ENCODE peak calls at places on chromosome 14, in five cellular contexts. B, C, A, I and P are unnamed samples. For H3K9me3, the result is how much of the 10 kb centered on the place peaks cover.

GRCh38 chr14:63663428-63664142 is 21.9 kb upstream of the WDR89 start:
- DNase-seq in C (no peak), B (peak), A (peak), I (no peak), P (no peak)

GRCh38 chr14:76473381-76474263 is 97.7 kb downstream of the ESRRB start:
- DNase-seq in C (no peak), I (peak), A (no peak), B (peak), P (no peak)

GRCh38 chr14:101200650-101201516 is 297.4 kb upstream of the RTL1 start:
- DNase-seq in B (no peak), C (peak), A (no peak), I (peak), P (peak)

GRCh38 chr14:83714141-83714540 is 1815.8 kb upstream of the FLRT2 start:
- DNase-seq in C (no peak), B (no peak), A (no peak), I (no peak), P (no peak)

GRCh38 chr14:90503582-90503981 is 106.8 kb downstream of the CALM1 start:
- DNase-seq in I (no peak), B (no peak), C (no peak), A (no peak), P (no peak)

GRCh38 chr14:96986701-96987474 is 189.7 kb downstream of the VRK1 start:
- DNase-seq in A (no peak), I (no peak), C (no peak), B (peak), P (no peak)

GRCh38 chr14:58639842-58640484 is 2.2 kb downstream of the DACT1 start:
- DNase-seq in A (peak), I (peak), C (no peak), B (no peak), P (no peak)

GRCh38 chr14:50351016-50351415 is 38.9 kb downstream of the DMAC2L start:
- DNase-seq in B (no peak), I (no peak), A (peak), C (no peak), P (no peak)

GRCh38 chr14:85688024-85688423 is 158.1 kb downstream of the FLRT2 start:
- DNase-seq in A (peak), I (no peak), C (no peak), B (no peak), P (no peak)

GRCh38 chr14:70995671-70996070 is 88.4 kb downstream of the PCNX1 start:
- DNase-seq in I (no peak), A (peak), B (no peak), C (no peak), P (no peak)

GRCh38 chr14:56633544-56633943 is 53.9 kb downstream of the TMEM260 start:
- DNase-seq in C (no peak), I (no peak), A (peak), B (no peak), P (no peak)

GRCh38 chr14:44961151-44961729 is 507 bp downstream of the KLHL28 start:
- DNase-seq in A (peak), B (peak), I (peak), C (peak), P (no peak)

GRCh38 chr14:40308240-40308639 is 876.0 kb upstream of the FBXO33 start:
- DNase-seq in A (no peak), C (no peak), B (no peak), I (no peak), P (no peak)

GRCh38 chr14:90382491-90383125 is 14.2 kb upstream of the CALM1 start:
- DNase-seq in I (peak), C (peak), A (peak), B (peak), P (no peak)

GRCh38 chr14:51792819-51793218 is 67.6 kb upstream of the GNG2 start:
- DNase-seq in A (peak), B (no peak), C (no peak), I (no peak), P (no peak)

GRCh38 chr14:80213602-80214001 is 2.3 kb upstream of the DIO2 start:
- DNase-seq in C (no peak), A (peak), I (no peak), B (peak), P (no peak)

GRCh38 chr14:51430079-51430478 is 190.0 kb downstream of the TMX1 start:
- DNase-seq in B (no peak), I (no peak), A (peak), C (no peak), P (no peak)

GRCh38 chr14:28157289-28157869 is 609.2 kb upstream of the FOXG1 start:
- DNase-seq in B (no peak), I (no peak), C (no peak), A (no peak), P (no peak)

GRCh38 chr14:31998220-31998559 is 78.9 kb upstream of the ARHGAP5 start:
- DNase-seq in C (no peak), B (no peak), I (no peak), A (no peak), P (no peak)

GRCh38 chr14:76937181-76938091 is 91.1 kb downstream of the IRF2BPL start:
- DNase-seq in C (no peak), A (peak), I (no peak), B (no peak), P (no peak)

GRCh38 chr14:91261115-91261514 is 16.6 kb upstream of the GPR68 start:
- DNase-seq in A (no peak), C (no peak), I (no peak), B (no peak), P (no peak)

GRCh38 chr14:91350813-91351507 is 66.7 kb downstream of the CCDC88C start:
- DNase-seq in A (no peak), I (no peak), B (peak), C (no peak), P (peak)

GRCh38 chr14:26605602-26606001 is 7.8 kb upstream of the NOVA1 start:
- DNase-seq in A (no peak), B (no peak), I (no peak), C (no peak), P (no peak)
- H3K9me3 ChIP-seq in A (under half), B (under half), I (under half), C (under half), P (under half)

GRCh38 chr14:68960123-68960522 is 19.0 kb downstream of the ACTN1 start:
- DNase-seq in A (no peak), I (no peak), B (no peak), C (no peak), P (no peak)

GRCh38 chr14:68956728-68957127 is 22.4 kb downstream of the ACTN1 start:
- DNase-seq in C (no peak), A (peak), I (no peak), B (no peak), P (no peak)

GRCh38 chr14:68958553-68958952 is 20.5 kb downstream of the ACTN1 start:
- DNase-seq in A (no peak), B (no peak), C (no peak), I (no peak), P (no peak)

GRCh38 chr14:68959035-68959434 is 20.1 kb downstream of the ACTN1 start:
- DNase-seq in B (no peak), I (no peak), C (no peak), A (no peak), P (no peak)

GRCh38 chr14:68957688-68958248 is 21.3 kb downstream of the ACTN1 start:
- DNase-seq in A (no peak), C (no peak), I (no peak), B (no peak), P (no peak)
- H3K27ac ChIP-seq in A (peak), C (no peak), I (no peak), B (no peak), P (peak)

DNA sequence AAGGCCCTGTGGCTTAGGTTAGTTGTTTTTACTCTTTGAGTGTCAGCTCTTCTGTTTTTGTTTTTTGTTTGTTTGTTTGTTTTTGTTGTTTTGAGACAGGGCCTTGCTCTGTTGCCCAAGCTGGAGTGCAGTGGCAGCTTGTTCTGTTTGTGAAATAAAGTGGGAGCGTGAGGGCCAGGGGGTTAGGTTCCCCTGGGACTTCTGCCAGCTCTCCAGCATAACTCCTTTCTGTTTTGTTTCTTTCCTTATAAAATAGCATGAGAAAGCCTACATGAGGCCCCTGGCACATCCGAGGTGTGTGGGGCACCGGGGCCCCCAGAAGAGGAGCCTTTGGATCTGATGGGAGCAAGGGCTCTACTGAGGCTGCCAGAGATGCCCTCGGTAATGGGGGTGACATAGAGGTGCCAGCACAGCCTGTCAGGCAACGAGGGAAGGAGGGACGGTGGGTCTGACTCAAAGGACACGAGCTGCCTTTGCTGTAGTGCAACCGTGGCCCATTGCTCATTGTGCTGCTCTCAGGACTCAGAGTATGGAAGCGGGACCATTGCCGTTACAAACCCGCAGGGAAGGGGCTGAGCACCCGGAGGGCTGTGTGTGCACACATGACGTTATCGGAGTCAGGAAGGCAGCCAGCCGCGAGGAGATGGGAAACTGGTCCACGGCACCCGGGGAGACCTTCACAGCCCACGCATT is 9.1 kb upstream of the SERPINA11 start:
- DNase-seq in A (no peak), B (no peak), I (no peak), C (no peak), P (no peak)
- H3K9me3 ChIP-seq in A (under half), B (under half), I (under half), C (under half), P (under half)

DNA sequence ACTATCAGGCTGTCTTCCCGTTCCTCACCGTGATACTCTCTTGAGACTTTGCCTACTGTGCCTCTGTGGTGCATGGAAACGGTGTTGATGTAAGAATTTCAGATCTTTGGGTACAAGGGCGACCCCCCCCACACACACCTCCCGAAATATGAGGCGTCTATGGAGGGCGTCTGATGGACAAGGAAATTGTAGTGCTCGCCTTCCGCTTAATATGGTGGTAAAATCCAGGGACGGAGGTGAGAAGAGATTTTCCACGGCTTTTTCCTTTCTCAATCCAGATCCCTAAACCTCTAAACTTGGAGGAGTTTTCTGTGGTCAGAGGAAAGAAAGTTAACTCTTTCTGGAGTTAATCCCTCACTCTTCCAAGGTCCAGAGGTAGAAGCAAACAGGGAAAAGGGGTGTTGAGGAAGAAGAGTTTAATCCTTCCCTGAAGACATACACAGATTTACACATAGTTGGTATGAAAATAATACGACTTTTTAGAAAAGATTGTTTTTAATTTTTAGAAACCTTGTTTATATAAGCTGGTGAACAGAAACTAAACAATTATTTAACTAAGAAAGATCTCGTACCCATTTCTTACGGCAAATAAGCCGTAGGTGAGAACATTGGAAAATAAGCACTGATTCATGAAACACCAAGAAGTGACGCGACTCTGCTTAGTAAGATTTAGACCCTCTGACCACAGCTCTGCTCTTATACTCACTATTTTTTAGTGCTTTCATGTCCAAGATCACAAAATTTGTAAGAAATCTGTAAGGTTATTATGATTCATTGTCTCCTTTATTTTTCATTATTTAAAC is 23.1 kb upstream of the RNASE12 start:
- DNase-seq in B (no peak), A (peak), C (no peak), I (no peak), P (peak)
- H3K27ac ChIP-seq in B (no peak), A (peak), C (peak), I (peak), P (peak)

DNA sequence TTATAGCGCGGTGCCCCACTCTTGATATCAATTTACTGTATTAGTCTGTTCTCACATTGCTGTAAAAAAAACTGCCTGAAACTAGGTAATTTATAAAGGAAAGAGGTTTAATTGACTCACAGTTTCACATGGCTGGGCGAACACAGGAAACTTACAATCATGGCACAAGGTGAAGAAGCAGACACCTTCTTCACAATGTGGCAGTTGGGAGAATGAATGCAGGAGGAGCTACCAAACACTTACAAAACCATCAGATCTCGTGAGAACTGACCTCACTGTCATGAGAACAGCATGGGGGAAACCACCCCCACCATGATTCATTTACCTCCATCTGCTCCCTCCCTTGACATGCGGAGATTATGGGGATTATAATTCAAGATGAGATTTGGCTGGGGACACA is 42.3 kb downstream of the FBXO34 start:
- DNase-seq in C (no peak), A (no peak), I (no peak), B (no peak), P (no peak)
- H3K9me3 ChIP-seq in C (under half), A (under half), I (under half), B (under half), P (under half)

GRCh38 chr14:106228541-106229158 is 702.3 kb downstream of the TMEM121 start:
- DNase-seq in A (no peak), B (peak), C (no peak), I (no peak), P (no peak)
- H3K27ac ChIP-seq in A (no peak), B (peak), C (no peak), I (no peak), P (no peak)

GRCh38 chr14:102969060-102969791 is 46.8 kb downstream of the AMN start:
- DNase-seq in B (no peak), C (no peak), A (no peak), I (no peak), P (no peak)
- H3K9me3 ChIP-seq in B (under half), C (under half), A (under half), I (under half), P (under half)

GRCh38 chr14:24159777-24160498 is 1.1 kb upstream of the IRF9 start:
- DNase-seq in C (no peak), I (no peak), B (no peak), A (no peak), P (no peak)
- H3K27ac ChIP-seq in C (no peak), I (peak), B (peak), A (no peak), P (peak)